ENCODE peak calls at places on chromosomes 16 and 17, in four cellular contexts. L is NCI-H748 treated with DMSO at 0.1 percent for 48 hours, F is stomach, N is ELF-1. D is an unnamed sample.

GRCh38 chr17:40021471-40021961 is 6.3 kb downstream of the CSF3 start:
- DNase-seq in L (no peak), F (no peak), N (no peak), D (no peak)

GRCh38 chr16:72122916-72123315 is 29.3 kb downstream of the DHX38 start:
- DNase-seq in L (no peak), F (no peak), N (no peak), D (no peak)

GRCh38 chr16:57721356-57721755 is 14.2 kb upstream of the KATNB1 start:
- DNase-seq in L (no peak), F (no peak), N (no peak), D (no peak)

GRCh38 chr16:1674306-1674705 is 3.8 kb upstream of the JPT2 start:
- DNase-seq in L (no peak), F (no peak), N (no peak), D (no peak)

GRCh38 chr17:40033339-40033738 is 18.1 kb downstream of the CSF3 start:
- DNase-seq in L (no peak), F (no peak), N (no peak), D (no peak)

GRCh38 chr16:87582966-87583325 is 19.4 kb upstream of the JPH3 start:
- DNase-seq in L (no peak), F (no peak), N (no peak), D (no peak)

GRCh38 chr17:76452102-76452645 is 778 bp downstream of the UBE2O start:
- DNase-seq in L (no peak), F (peak), N (peak), D (no peak)

GRCh38 chr17:65931246-65932149 is 260.4 kb downstream of the CEP112 start:
- DNase-seq in L (no peak), F (no peak), N (no peak), D (no peak)

GRCh38 chr16:67965668-67966548 is 2.5 kb downstream of the SLC12A4 start:
- DNase-seq in L (no peak), F (no peak), N (peak), D (no peak)

GRCh38 chr17:78383725-78384471 is 5.4 kb downstream of the PGS1 start:
- DNase-seq in L (no peak), F (peak), N (peak), D (peak)

GRCh38 chr16:74275031-74275636 is 21.5 kb upstream of the PSMD7 start:
- DNase-seq in L (peak), F (no peak), N (no peak), D (no peak)

GRCh38 chr17:37220609-37220953 is 155.2 kb upstream of the C17orf78 start:
- DNase-seq in L (peak), F (no peak), N (peak), D (peak)

GRCh38 chr17:64148017-64148631 is 18.2 kb upstream of the ERN1 start:
- DNase-seq in L (no peak), F (no peak), N (peak), D (no peak)

GRCh38 chr16:75279277-75279676 is 27.9 kb upstream of the BCAR1 start:
- DNase-seq in L (no peak), F (no peak), N (no peak), D (no peak)

GRCh38 chr16:3766177-3766576 is 48.9 kb upstream of the TRAP1 start:
- DNase-seq in L (no peak), F (no peak), N (no peak), D (no peak)

GRCh38 chr16:89266521-89267134 is 49.1 kb downstream of the ZNF778 start:
- DNase-seq in L (no peak), F (no peak), N (no peak), D (no peak)

GRCh38 chr17:80111702-80112470 is 10.5 kb downstream of the GAA start:
- DNase-seq in L (no peak), F (peak), N (no peak), D (peak)